ENCODE peak calls at places on chromosome 13, in nine cellular contexts. N, C, V, I, B, X, S, Y and A are unnamed samples.

GRCh38 chr13:35826626-35827254 is 304.4 kb downstream of the DCLK1 start:
- DNase-seq in B (peak), S (no peak), I (no peak), X (peak), Y (no peak), C (peak), V (no peak), N (no peak), A (no peak)

GRCh38 chr13:29746167-29746677 is 104.2 kb downstream of the UBL3 start:
- DNase-seq in C (no peak), X (no peak), Y (no peak), V (no peak), N (no peak), I (no peak), B (no peak), S (no peak), A (no peak)

GRCh38 chr13:39417643-39418042 is 185.3 kb downstream of the LHFPL6 start:
- DNase-seq in V (peak), I (no peak), X (no peak), Y (no peak), N (no peak), B (no peak), C (no peak), S (no peak), A (no peak)

GRCh38 chr13:112840472-112841302 is 128.3 kb upstream of the MCF2L start:
- DNase-seq in I (no peak), Y (no peak), C (no peak), S (no peak), X (no peak), N (no peak), B (no peak), V (no peak), A (no peak)

GRCh38 chr13:39590466-39591036 is 12.4 kb downstream of the LHFPL6 start:
- DNase-seq in B (no peak), X (no peak), S (no peak), V (no peak), N (no peak), C (no peak), Y (no peak), I (no peak), A (no peak)

GRCh38 chr13:59488436-59488835 is 675.3 kb downstream of the DIAPH3 start:
- DNase-seq in X (no peak), Y (no peak), C (no peak), I (no peak), N (no peak), B (no peak), V (no peak), S (no peak), A (no peak)

GRCh38 chr13:85755123-85755522 is 44.1 kb downstream of the SLITRK6 start:
- DNase-seq in S (no peak), B (no peak), I (no peak), V (no peak), X (no peak), Y (no peak), N (no peak), C (no peak), A (no peak)

GRCh38 chr13:19057588-19058340 is 123.9 kb downstream of the TUBA3C start:
- DNase-seq in V (no peak), Y (no peak), B (no peak), N (no peak), X (no peak), C (no peak), S (no peak), I (no peak), A (no peak)

GRCh38 chr13:113835461-113836274 is 28.2 kb downstream of the GAS6 start:
- DNase-seq in N (no peak), C (no peak), I (peak), B (no peak), X (peak), V (no peak), S (no peak), Y (no peak), A (no peak)

GRCh38 chr13:29924951-29925350 is 74.5 kb upstream of the UBL3 start:
- DNase-seq in Y (no peak), V (no peak), S (no peak), N (no peak), B (no peak), I (peak), C (no peak), X (no peak), A (no peak)

GRCh38 chr13:38228322-38228721 is 121.3 kb upstream of the UFM1 start:
- DNase-seq in V (no peak), S (no peak), C (no peak), X (no peak), I (no peak), B (no peak), N (no peak), Y (no peak), A (no peak)

GRCh38 chr13:110121312-110122083 is 185.5 kb downstream of the COL4A1 start:
- DNase-seq in I (no peak), N (no peak), B (no peak), S (no peak), X (peak), V (no peak), Y (no peak), C (no peak), A (no peak)

GRCh38 chr13:43196171-43196611 is 172.8 kb downstream of the DNAJC15 start:
- DNase-seq in N (no peak), C (no peak), I (no peak), Y (no peak), S (no peak), B (no peak), V (no peak), X (no peak), A (no peak)

GRCh38 chr13:23991119-23991518 is 93.8 kb upstream of the C1QTNF9B start:
- DNase-seq in Y (no peak), S (no peak), C (no peak), V (no peak), B (no peak), N (no peak), X (no peak), I (no peak), A (no peak)

GRCh38 chr13:98927954-98928927 is 49.6 kb downstream of the DOCK9 start:
- DNase-seq in C (no peak), V (no peak), Y (no peak), S (no peak), X (no peak), N (no peak), I (no peak), B (no peak), A (no peak)

GRCh38 chr13:76038920-76039716 is 403.0 kb downstream of the LMO7 start:
- DNase-seq in C (no peak), B (no peak), X (no peak), N (no peak), S (no peak), V (no peak), I (no peak), Y (no peak), A (no peak)

GRCh38 chr13:28489536-28489935 is 5.4 kb downstream of the FLT1 start:
- DNase-seq in V (no peak), B (no peak), X (no peak), N (no peak), Y (no peak), S (no peak), I (no peak), C (no peak), A (no peak)

GRCh38 chr13:112806761-112807652 is 117.2 kb downstream of the ATP11A start:
- DNase-seq in B (no peak), N (no peak), I (no peak), Y (no peak), C (no peak), X (no peak), S (no peak), V (no peak), A (no peak)

GRCh38 chr13:22463089-22463488 is 717.7 kb upstream of the SGCG start:
- DNase-seq in C (no peak), B (no peak), S (no peak), I (no peak), N (no peak), Y (no peak), V (no peak), X (no peak), A (no peak)

GRCh38 chr13:79723462-79724116 is 242.6 kb downstream of the NDFIP2 start:
- DNase-seq in X (no peak), N (no peak), Y (no peak), S (no peak), B (no peak), I (no peak), C (no peak), V (no peak), A (no peak)

GRCh38 chr13:45548281-45548680 is 67.3 kb downstream of the ERICH6B start:
- DNase-seq in C (no peak), Y (no peak), B (no peak), N (no peak), X (no peak), V (no peak), I (no peak), S (no peak), A (no peak)

GRCh38 chr13:88857256-88857655 is 1186.1 kb downstream of the SLITRK5 start:
- DNase-seq in C (no peak), X (no peak), N (no peak), V (no peak), B (no peak), I (no peak), S (no peak), Y (no peak), A (no peak)

GRCh38 chr13:73088332-73088935 is 29.6 kb downstream of the KLF5 start:
- DNase-seq in V (no peak), X (no peak), Y (no peak), N (no peak), I (no peak), B (no peak), S (no peak), C (no peak), A (no peak)

GRCh38 chr13:73303858-73304257 is 245.1 kb downstream of the KLF5 start:
- DNase-seq in S (no peak), V (no peak), Y (no peak), C (no peak), N (no peak), B (no peak), X (no peak), I (no peak), A (no peak)

GRCh38 chr13:60412909-60413616 is 16.0 kb downstream of the TDRD3 start:
- DNase-seq in B (no peak), X (no peak), I (no peak), V (no peak), C (peak), Y (no peak), S (no peak), N (no peak), A (no peak)

GRCh38 chr13:95209109-95209508 is 92.1 kb downstream of the ABCC4 start:
- DNase-seq in C (no peak), B (no peak), S (no peak), N (no peak), V (no peak), I (no peak), Y (no peak), X (no peak), A (no peak)

GRCh38 chr13:71602327-71602726 is 264.7 kb downstream of the DACH1 start:
- DNase-seq in V (no peak), X (no peak), S (no peak), B (no peak), I (no peak), C (no peak), Y (no peak), N (no peak), A (no peak)